ENCODE peak calls at places on chromosomes 16 and 17, in five cellular contexts. One of them, this sample, is unnamed.

GRCh38 chr16:18062713-18063112 is 273.8 kb downstream of the NPIPA8 start:
- DNase-seq in GOT3: no peak
- DNase-seq in GM12891: no peak
- DNase-seq in NCI-H524 treated with DMSO at 0.1 percent for 48 hours: no peak
- DNase-seq in GM12892: no peak
- DNase-seq in this sample: no peak

GRCh38 chr17:78748730-78749317 is 33.2 kb downstream of the CYTH1 start:
- DNase-seq in GOT3: no peak
- DNase-seq in GM12891: no peak
- DNase-seq in NCI-H524 treated with DMSO at 0.1 percent for 48 hours: no peak
- DNase-seq in GM12892: no peak
- DNase-seq in this sample: peak

GRCh38 chr16:81633147-81633619 is 145.9 kb upstream of the PLCG2 start:
- DNase-seq in GOT3: no peak
- DNase-seq in GM12891: no peak
- DNase-seq in NCI-H524 treated with DMSO at 0.1 percent for 48 hours: no peak
- DNase-seq in GM12892: no peak
- DNase-seq in this sample: no peak

GRCh38 chr16:69929480-69929879 is 21.7 kb upstream of the CLEC18A start:
- DNase-seq in GOT3: no peak
- DNase-seq in GM12891: no peak
- DNase-seq in NCI-H524 treated with DMSO at 0.1 percent for 48 hours: no peak
- DNase-seq in GM12892: no peak
- DNase-seq in this sample: no peak

GRCh38 chr16:73057369-73058210 is 9.7 kb upstream of the ZFHX3 start:
- DNase-seq in GOT3: no peak
- DNase-seq in GM12891: no peak
- DNase-seq in NCI-H524 treated with DMSO at 0.1 percent for 48 hours: no peak
- DNase-seq in GM12892: no peak
- DNase-seq in this sample: no peak

GRCh38 chr17:82889496-82890338 is 49.9 kb upstream of the ZNF750 start:
- DNase-seq in GOT3: no peak
- DNase-seq in GM12891: no peak
- DNase-seq in NCI-H524 treated with DMSO at 0.1 percent for 48 hours: no peak
- DNase-seq in GM12892: no peak
- DNase-seq in this sample: no peak

GRCh38 chr17:30218689-30219266 is 16.7 kb downstream of the SLC6A4 start:
- DNase-seq in GOT3: no peak
- DNase-seq in GM12891: no peak
- DNase-seq in NCI-H524 treated with DMSO at 0.1 percent for 48 hours: no peak
- DNase-seq in GM12892: no peak
- DNase-seq in this sample: no peak

GRCh38 chr16:65782537-65783290 is 583.8 kb upstream of the CDH5 start:
- DNase-seq in GOT3: peak
- DNase-seq in GM12891: no peak
- DNase-seq in NCI-H524 treated with DMSO at 0.1 percent for 48 hours: no peak
- DNase-seq in GM12892: no peak
- DNase-seq in this sample: no peak

GRCh38 chr17:57037401-57037800 is 47.6 kb upstream of the AKAP1 start:
- DNase-seq in GOT3: no peak
- DNase-seq in GM12891: no peak
- DNase-seq in NCI-H524 treated with DMSO at 0.1 percent for 48 hours: no peak
- DNase-seq in GM12892: no peak
- DNase-seq in this sample: no peak

GRCh38 chr16:90019543-90020259 is 445 bp upstream of the DBNDD1 start:
- DNase-seq in GOT3: no peak
- DNase-seq in GM12891: peak
- DNase-seq in NCI-H524 treated with DMSO at 0.1 percent for 48 hours: no peak
- DNase-seq in GM12892: no peak
- DNase-seq in this sample: no peak